ENCODE peak calls at places on chromosomes 11 and 22, in ten cellular contexts. R, Q, D, J, F, X, Y, K, N and T are unnamed samples.

GRCh38 chr22:46594947-46595298 is 25.3 kb upstream of the GRAMD4 start:
- DNase-seq in R (peak; percentile 72), Q (no peak), D (no peak), J (no peak), F (no peak), X (no peak), Y (no peak), K (no peak), N (no peak), T (no peak)

GRCh38 chr11:59463176-59463575 is 6.4 kb downstream of the OR4D6 start:
- DNase-seq in R (no peak), Q (no peak), D (no peak), J (no peak), F (no peak), X (no peak), Y (no peak), K (no peak), N (no peak), T (peak; percentile 4)

GRCh38 chr11:110858556-110858921 is 146.3 kb upstream of the ARHGAP20 start:
- DNase-seq in R (no peak), Q (no peak), D (peak; percentile 33), J (no peak), F (no peak), X (no peak), Y (peak; percentile 11), K (no peak), N (no peak), T (no peak)

GRCh38 chr22:22474733-22475132 is 33.8 kb downstream of the ZNF280B start:
- DNase-seq in R (no peak), Q (no peak), D (no peak), J (no peak), F (no peak), X (no peak), Y (no peak), K (no peak), N (no peak), T (no peak)

GRCh38 chr11:69662806-69663205 is 12.3 kb downstream of the LTO1 start:
- DNase-seq in R (peak; percentile 47), Q (no peak), D (no peak), J (no peak), F (no peak), X (no peak), Y (no peak), K (no peak), N (no peak), T (no peak)

GRCh38 chr11:61429346-61429690 is 457 bp downstream of the CPSF7 start:
- DNase-seq in R (no peak), Q (peak; percentile 58), D (peak; percentile 63), J (peak; percentile 37), F (peak; percentile 76), X (no peak), Y (peak; percentile 20), K (peak; percentile 32), N (no peak), T (peak; percentile 72)

GRCh38 chr11:116822575-116822974 is 529 bp downstream of the APOA4 start:
- DNase-seq in R (no peak), Q (no peak), D (no peak), J (no peak), F (no peak), X (peak; percentile 81), Y (no peak), K (no peak), N (no peak), T (no peak)

GRCh38 chr11:71425851-71426250 is 22.3 kb downstream of the DHCR7 start:
- DNase-seq in R (no peak), Q (peak; percentile 29), D (peak; percentile 55), J (no peak), F (no peak), X (peak; percentile 28), Y (no peak), K (no peak), N (no peak), T (no peak)

GRCh38 chr11:45097721-45098493 is 48.5 kb upstream of the PRDM11 start:
- DNase-seq in R (no peak), Q (no peak), D (peak; percentile 20), J (no peak), F (peak; percentile 23), X (no peak), Y (peak; percentile 70), K (no peak), N (peak; percentile 9), T (peak; percentile 39)

GRCh38 chr11:1126935-1127663 is 30.7 kb upstream of the MUC5AC start:
- DNase-seq in R (peak; percentile 76), Q (no peak), D (no peak), J (no peak), F (no peak), X (peak; percentile 88), Y (no peak), K (no peak), N (no peak), T (no peak)

GRCh38 chr11:6594142-6594768 is 9.2 kb downstream of the RRP8 start:
- DNase-seq in R (no peak), Q (no peak), D (no peak), J (no peak), F (no peak), X (no peak), Y (no peak), K (no peak), N (no peak), T (no peak)

GRCh38 chr11:89521294-89521693 is 30.1 kb upstream of the NOX4 start:
- DNase-seq in R (no peak), Q (no peak), D (no peak), J (no peak), F (no peak), X (no peak), Y (no peak), K (no peak), N (no peak), T (peak; percentile 3)

GRCh38 chr11:42025404-42025803 is 566.0 kb upstream of the LRRC4C start:
- DNase-seq in R (no peak), Q (no peak), D (no peak), J (no peak), F (no peak), X (no peak), Y (no peak), K (no peak), N (no peak), T (no peak)

GRCh38 chr11:75347781-75348613 is 3.5 kb downstream of the ARRB1 start:
- DNase-seq in R (no peak), Q (peak; percentile 17), D (peak; percentile 68), J (no peak), F (no peak), X (no peak), Y (peak; percentile 59), K (peak; percentile 65), N (no peak), T (peak; percentile 87)

GRCh38 chr22:25051983-25052710 is 99.6 kb downstream of the KIAA1671 start:
- DNase-seq in R (no peak), Q (peak; percentile 56), D (peak; percentile 40), J (no peak), F (no peak), X (no peak), Y (no peak), K (peak; percentile 82), N (no peak), T (no peak)

GRCh38 chr11:123251656-123252344 is 56.8 kb upstream of the CLMP start:
- DNase-seq in R (no peak), Q (no peak), D (no peak), J (no peak), F (no peak), X (no peak), Y (peak; percentile 40), K (no peak), N (peak; percentile 10), T (no peak)

GRCh38 chr22:42270512-42271190 is at the start of gene TCF20:
- DNase-seq in R (peak; percentile 94), Q (peak; percentile 63), D (peak; percentile 78), J (peak; percentile 55), F (peak; percentile 51), X (peak; percentile 92), Y (peak; percentile 73), K (peak; percentile 47), N (peak; percentile 77), T (peak; percentile 76)

GRCh38 chr11:17751558-17751957 is 17.0 kb downstream of the KCNC1 start:
- DNase-seq in R (no peak), Q (no peak), D (no peak), J (no peak), F (no peak), X (no peak), Y (no peak), K (no peak), N (no peak), T (no peak)

GRCh38 chr11:19510468-19510867 is 202.2 kb upstream of the NAV2 start:
- DNase-seq in R (no peak), Q (no peak), D (peak; percentile 4), J (no peak), F (no peak), X (no peak), Y (no peak), K (no peak), N (no peak), T (no peak)

GRCh38 chr11:63490551-63491239 is at the start of gene PLAAT5:
- DNase-seq in R (peak; percentile 90), Q (no peak), D (no peak), J (no peak), F (no peak), X (no peak), Y (no peak), K (no peak), N (peak; percentile 48), T (no peak)

GRCh38 chr11:72013765-72014711 is 15.3 kb downstream of the IL18BP start:
- DNase-seq in R (peak; percentile 65), Q (no peak), D (peak; percentile 21), J (no peak), F (no peak), X (no peak), Y (no peak), K (no peak), N (no peak), T (no peak)

GRCh38 chr11:14413307-14414072 is 54.5 kb upstream of the RRAS2 start:
- DNase-seq in R (no peak), Q (no peak), D (peak; percentile 39), J (no peak), F (peak; percentile 20), X (no peak), Y (peak; percentile 14), K (no peak), N (no peak), T (peak; percentile 87)

GRCh38 chr11:44763111-44763820 is 36.5 kb downstream of the TSPAN18 start:
- DNase-seq in R (no peak), Q (no peak), D (peak; percentile 78), J (no peak), F (no peak), X (peak; percentile 57), Y (no peak), K (no peak), N (no peak), T (no peak)